ENCODE peak calls at places on chromosomes 11 and 22, in six cellular contexts. W is pancreas, K is endothelial cell of umbilical vein, E is cardiac muscle cell, U is upper lobe of left lung, Y is K562. V is an unnamed sample.

GRCh38 chr22:41822289-41823057 is 10.4 kb upstream of the SREBF2 start:
- DNase-seq in W (no peak), K (peak; percentile 65), E (peak; percentile 63), U (no peak), Y (peak; percentile 41), V (no peak)

GRCh38 chr11:7851391-7851790 is 54.6 kb upstream of the OR5P2 start:
- DNase-seq in W (no peak), K (no peak), E (no peak), U (no peak), Y (no peak), V (no peak)

GRCh38 chr11:44839458-44840084 is 111.1 kb downstream of the TP53I11 start:
- DNase-seq in W (no peak), K (no peak), E (no peak), U (no peak), Y (no peak), V (no peak)

GRCh38 chr22:32080904-32081303 is 37.8 kb downstream of the SLC5A1 start:
- DNase-seq in W (no peak), K (peak; percentile 11), E (peak; percentile 77), U (no peak), Y (peak; percentile 24), V (no peak)

GRCh38 chr11:134228625-134229024 is 4.2 kb downstream of the VPS26B start:
- DNase-seq in W (no peak), K (no peak), E (no peak), U (no peak), Y (no peak), V (no peak)

GRCh38 chr11:124867700-124868099 is 2.5 kb downstream of the ROBO3 start:
- DNase-seq in W (no peak), K (peak; percentile 49), E (peak; percentile 54), U (no peak), Y (peak; percentile 50), V (no peak)

GRCh38 chr22:47196881-47197701 is 434.6 kb downstream of the TBC1D22A start:
- DNase-seq in W (no peak), K (no peak), E (no peak), U (no peak), Y (no peak), V (no peak)

GRCh38 chr11:65021003-65021402 is 6.2 kb upstream of the SNX15 start:
- DNase-seq in W (no peak), K (no peak), E (no peak), U (no peak), Y (no peak), V (no peak)

GRCh38 chr11:132451942-132452601 is 1080.2 kb downstream of the OPCML start:
- DNase-seq in W (no peak), K (no peak), E (no peak), U (no peak), Y (no peak), V (no peak)

GRCh38 chr22:20764053-20764720 is 9.7 kb upstream of the SERPIND1 start:
- DNase-seq in W (no peak), K (no peak), E (no peak), U (no peak), Y (no peak), V (no peak)

GRCh38 chr11:74820763-74821162 is 72.1 kb downstream of the RNF169 start:
- DNase-seq in W (no peak), K (peak; percentile 93), E (peak; percentile 87), U (no peak), Y (no peak), V (no peak)

GRCh38 chr11:16001899-16002426 is 354.4 kb downstream of the SOX6 start:
- DNase-seq in W (no peak), K (peak; percentile 87), E (peak; percentile 94), U (peak; percentile 42), Y (no peak), V (no peak)

GRCh38 chr11:68035266-68035876 is 3.5 kb upstream of the TCIRG1 start:
- DNase-seq in W (no peak), K (no peak), E (no peak), U (no peak), Y (no peak), V (no peak)

GRCh38 chr22:31748490-31748889 is 1.4 kb downstream of the PRR14L start:
- DNase-seq in W (no peak), K (no peak), E (no peak), U (no peak), Y (peak; percentile 7), V (no peak)

GRCh38 chr11:9091044-9091936 is at the start of gene SCUBE2:
- DNase-seq in W (no peak), K (no peak), E (peak; percentile 8), U (no peak), Y (peak; percentile 42), V (no peak)

GRCh38 chr11:9094420-9094819 is 3.0 kb upstream of the SCUBE2 start:
- DNase-seq in W (no peak), K (no peak), E (no peak), U (no peak), Y (no peak), V (no peak)

GRCh38 chr11:9092085-9092484 is 686 bp upstream of the SCUBE2 start:
- DNase-seq in W (no peak), K (no peak), E (no peak), U (no peak), Y (no peak), V (no peak)

GRCh38 chr11:9095421-9095820 is 4.0 kb upstream of the SCUBE2 start:
- DNase-seq in W (no peak), K (no peak), E (no peak), U (no peak), Y (no peak), V (no peak)

DNA sequence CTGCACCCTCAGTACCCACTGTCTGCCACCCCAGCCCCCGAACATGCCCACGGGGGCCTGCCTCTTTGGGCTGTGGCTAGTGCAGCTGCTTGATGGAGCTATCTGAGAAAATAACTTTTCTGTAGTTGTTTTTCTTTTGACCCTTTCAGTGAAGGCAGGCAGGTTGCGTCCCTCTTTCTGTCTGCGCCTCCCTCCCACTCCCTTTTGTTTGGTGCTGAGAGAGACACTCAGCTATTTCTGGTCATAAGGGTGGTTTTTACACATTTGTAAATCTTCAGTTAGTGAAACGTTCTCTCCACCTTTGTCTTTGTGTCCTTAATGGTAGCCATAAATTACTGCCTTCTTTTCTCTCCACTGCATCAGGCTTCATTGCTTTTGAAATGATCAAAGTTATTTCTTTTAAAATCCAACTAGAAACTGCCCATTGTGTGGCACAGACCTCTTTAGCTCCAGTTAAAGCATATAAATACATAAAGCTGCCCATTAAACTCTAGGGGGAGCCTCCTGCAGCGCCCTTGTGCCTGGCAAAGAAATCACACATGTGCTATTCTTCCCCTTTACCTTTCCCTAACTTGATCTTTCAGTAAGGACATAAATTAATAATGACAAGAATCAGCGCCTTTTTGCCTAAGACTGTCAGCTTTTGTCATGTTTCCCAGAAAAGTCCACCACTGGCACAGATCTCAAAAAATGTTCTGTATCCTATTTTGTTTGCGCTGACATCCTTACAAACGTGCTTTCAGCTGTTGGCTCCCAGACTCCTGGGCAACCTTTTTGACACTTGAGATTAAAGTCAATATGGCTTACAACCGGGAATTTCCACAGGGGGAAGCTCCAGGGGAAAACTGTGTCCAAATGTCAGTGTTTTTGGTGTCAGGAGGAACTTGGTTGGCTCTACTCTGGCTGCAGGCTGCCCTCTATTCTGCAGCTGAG is 1.7 kb upstream of the SCUBE2 start:
- DNase-seq in W (peak; percentile 27), K (peak; percentile 24), E (peak; percentile 6), U (no peak), Y (no peak), V (no peak)
- TF ChIP-seq CTCF in W (no peak), K (no peak), E (peak; percentile 42), U (no peak), Y (no peak), V (peak; percentile 26)

GRCh38 chr22:29380032-29380781 is 8.2 kb downstream of the AP1B1 start:
- DNase-seq in W (no peak), K (peak; percentile 66), E (no peak), U (no peak), Y (no peak), V (no peak)
- H3K9me3 ChIP-seq in W (no peaks in the 10 kb centered on the region), K (no peaks in the 10 kb centered on the region), E (no peaks in the 10 kb centered on the region), U (no peaks in the 10 kb centered on the region), Y (no peaks in the 10 kb centered on the region), V (no peaks in the 10 kb centered on the region)

DNA sequence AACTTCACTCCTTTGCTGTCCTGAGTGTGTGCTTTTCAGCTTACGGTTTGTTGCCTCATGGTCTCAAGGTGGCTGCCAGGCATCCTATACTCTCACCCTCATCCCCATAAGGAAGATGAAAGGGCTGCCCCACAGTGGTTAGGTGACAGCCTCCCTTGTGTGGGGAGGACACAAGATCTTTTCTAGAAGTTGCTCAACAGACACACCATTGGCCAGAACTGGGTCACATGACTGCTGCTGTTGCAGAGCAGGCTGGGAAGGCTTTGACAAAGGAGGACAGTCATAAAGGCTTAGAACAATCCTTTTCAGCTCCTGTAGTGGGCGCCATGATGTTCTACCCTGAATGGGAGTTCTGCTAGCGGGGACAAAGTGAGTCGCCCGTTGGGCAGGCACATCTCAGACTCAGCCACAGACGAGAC is 69.7 kb upstream of the RASD2 start:
- DNase-seq in W (no peak), K (peak; percentile 33), E (no peak), U (no peak), Y (peak; percentile 47), V (no peak)
- TF ChIP-seq CTCF in W (no peak), K (peak; percentile 17), E (no peak), U (no peak), Y (no peak), V (no peak)

DNA sequence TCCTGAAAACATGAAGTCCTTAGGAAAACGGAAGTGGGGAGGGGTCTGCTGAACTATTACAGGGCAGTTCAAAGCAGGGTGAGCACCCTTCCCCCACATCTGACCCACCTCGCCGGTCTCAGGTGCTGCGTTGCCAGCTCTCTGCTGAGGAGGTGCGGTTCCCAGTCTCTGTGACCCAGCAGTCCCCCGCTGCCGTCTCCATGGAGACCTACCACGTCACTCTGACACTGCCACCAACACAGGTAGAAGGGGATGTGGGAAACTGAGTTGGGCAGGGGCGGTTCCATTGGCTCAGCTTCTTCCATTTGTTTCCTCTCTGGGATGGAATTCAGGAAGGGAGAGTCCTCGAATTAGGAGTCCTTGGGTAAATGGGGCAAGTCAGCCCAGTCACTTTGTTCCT is 3.3 kb downstream of the C2CD2L start:
- DNase-seq in W (no peak), K (no peak), E (no peak), U (no peak), Y (no peak), V (no peak)
- H3K9me3 ChIP-seq in W (no peaks in the 10 kb centered on the region), K (no peaks in the 10 kb centered on the region), E (no peaks in the 10 kb centered on the region), U (no peaks in the 10 kb centered on the region), Y (no peaks in the 10 kb centered on the region), V (no peaks in the 10 kb centered on the region)

GRCh38 chr22:19412478-19412877 is 19.1 kb downstream of the HIRA start:
- DNase-seq in W (no peak), K (no peak), E (no peak), U (no peak), Y (no peak), V (no peak)
- TF ChIP-seq CTCF in W (no peak), K (no peak), E (no peak), U (no peak), Y (no peak), V (no peak)

V was measured in esophagus squamous epithelium.